ENCODE peak calls at places on chromosomes 12 and 14, in eight cellular contexts. W is EL; V is effector memory CD8-positive, alpha-beta T cell; Z is brain microvascular endothelial cell; A is bronchial epithelial cell; D is NCI-H1694 treated with DMSO at 0.1 percent for 48 hours; B is kidney epithelial cell; T is effector CD8-positive, alpha-beta T cell. M is an unnamed sample.

GRCh38 chr12:96194901-96195844 is 998 bp downstream of the ELK3 start:
- DNase-seq in W (peak), V (peak), Z (peak), A (peak), D (no peak), B (no peak), T (peak), M (peak)

GRCh38 chr12:6338955-6339761 is 2.7 kb downstream of the TNFRSF1A start:
- DNase-seq in W (no peak), V (no peak), Z (no peak), A (no peak), D (no peak), B (no peak), T (no peak), M (peak)

GRCh38 chr12:15752780-15753179 is 36.4 kb downstream of the EPS8 start:
- DNase-seq in W (peak), V (no peak), Z (no peak), A (no peak), D (no peak), B (no peak), T (no peak), M (peak)

GRCh38 chr12:70683976-70684375 is 46.7 kb upstream of the PTPRB start:
- DNase-seq in W (no peak), V (no peak), Z (no peak), A (no peak), D (no peak), B (no peak), T (no peak), M (no peak)

GRCh38 chr14:88904864-88905263 is 80.4 kb downstream of the TTC8 start:
- DNase-seq in W (no peak), V (no peak), Z (peak), A (no peak), D (no peak), B (peak), T (no peak), M (no peak)

GRCh38 chr14:54440454-54440853 is 720 bp downstream of the CNIH1 start:
- DNase-seq in W (peak), V (no peak), Z (no peak), A (peak), D (no peak), B (no peak), T (no peak), M (no peak)

GRCh38 chr14:64292197-64292596 is 2.0 kb downstream of the ESR2 start:
- DNase-seq in W (no peak), V (no peak), Z (no peak), A (no peak), D (no peak), B (no peak), T (no peak), M (no peak)

GRCh38 chr14:20583908-20584307 is 3.9 kb downstream of the RNASE11 start:
- DNase-seq in W (no peak), V (no peak), Z (no peak), A (no peak), D (no peak), B (no peak), T (no peak), M (no peak)

GRCh38 chr14:95431199-95432145 is 85.0 kb downstream of the SYNE3 start:
- DNase-seq in W (peak), V (no peak), Z (peak), A (peak), D (peak), B (no peak), T (no peak), M (peak)

GRCh38 chr14:21056520-21057163 is 980 bp upstream of the RNASE8 start:
- DNase-seq in W (peak), V (no peak), Z (no peak), A (peak), D (no peak), B (no peak), T (no peak), M (no peak)